ENCODE peak calls at places on chromosomes 11 and 22, in five cellular contexts. One of them, this sample, is unnamed.

GRCh38 chr11:125082611-125083311 is 19.7 kb downstream of the SLC37A2 start:
- DNase-seq in fibroblast of mammary gland: peak; percentile 70
- DNase-seq in body of pancreas: no peak
- DNase-seq in astrocyte: peak; percentile 78
- DNase-seq in PC-9: peak; percentile 83
- DNase-seq in this sample: peak; percentile 98

GRCh38 chr11:75562836-75563484 is 907 bp downstream of the SERPINH1 start:
- DNase-seq in astrocyte: peak; percentile 62
- DNase-seq in fibroblast of mammary gland: peak; percentile 64
- DNase-seq in PC-9: peak; percentile 39
- DNase-seq in body of pancreas: peak; percentile 26
- DNase-seq in this sample: peak; percentile 78

GRCh38 chr11:11211186-11211585 is 141.9 kb downstream of the CSNK2A3 start:
- DNase-seq in fibroblast of mammary gland: peak; percentile 7
- DNase-seq in PC-9: no peak
- DNase-seq in body of pancreas: no peak
- DNase-seq in astrocyte: no peak
- DNase-seq in this sample: no peak

GRCh38 chr11:86676533-86677154 is 4.2 kb upstream of the ME3 start:
- DNase-seq in fibroblast of mammary gland: no peak
- DNase-seq in PC-9: no peak
- DNase-seq in body of pancreas: no peak
- DNase-seq in astrocyte: no peak
- DNase-seq in this sample: no peak

GRCh38 chr11:16778286-16778685 is 39.8 kb downstream of the C11orf58 start:
- DNase-seq in astrocyte: no peak
- DNase-seq in body of pancreas: no peak
- DNase-seq in fibroblast of mammary gland: no peak
- DNase-seq in PC-9: no peak
- DNase-seq in this sample: no peak

GRCh38 chr11:296976-297665 is 2.2 kb downstream of the IFITM5 start:
- DNase-seq in fibroblast of mammary gland: peak; percentile 39
- DNase-seq in body of pancreas: peak; percentile 37
- DNase-seq in PC-9: no peak
- DNase-seq in astrocyte: no peak
- DNase-seq in this sample: no peak

GRCh38 chr11:8219257-8220021 is 44.2 kb downstream of the LMO1 start:
- DNase-seq in PC-9: peak; percentile 40
- DNase-seq in body of pancreas: peak; percentile 75
- DNase-seq in astrocyte: peak; percentile 36
- DNase-seq in fibroblast of mammary gland: peak; percentile 61
- DNase-seq in this sample: peak; percentile 69

GRCh38 chr22:47691152-47691895 is 928.9 kb downstream of the TBC1D22A start:
- DNase-seq in PC-9: no peak
- DNase-seq in body of pancreas: no peak
- DNase-seq in fibroblast of mammary gland: no peak
- DNase-seq in astrocyte: no peak
- DNase-seq in this sample: no peak

GRCh38 chr11:110463153-110463552 is 33.4 kb downstream of the FDX1 start:
- DNase-seq in fibroblast of mammary gland: peak; percentile 64
- DNase-seq in PC-9: peak; percentile 12
- DNase-seq in body of pancreas: no peak
- DNase-seq in astrocyte: peak; percentile 39
- DNase-seq in this sample: peak; percentile 38

GRCh38 chr11:1988667-1989317 is 8.8 kb downstream of the H19 start:
- DNase-seq in fibroblast of mammary gland: no peak
- DNase-seq in body of pancreas: peak; percentile 7
- DNase-seq in astrocyte: no peak
- DNase-seq in PC-9: peak; percentile 32
- DNase-seq in this sample: no peak

GRCh38 chr11:27858901-27859300 is 158.6 kb upstream of the BDNF start:
- DNase-seq in PC-9: no peak
- DNase-seq in fibroblast of mammary gland: no peak
- DNase-seq in astrocyte: peak; percentile 8
- DNase-seq in body of pancreas: no peak
- DNase-seq in this sample: no peak

GRCh38 chr11:68266936-68267880 is 4.6 kb downstream of the C11orf24 start:
- DNase-seq in fibroblast of mammary gland: no peak
- DNase-seq in body of pancreas: no peak
- DNase-seq in PC-9: no peak
- DNase-seq in astrocyte: no peak
- DNase-seq in this sample: no peak

GRCh38 chr11:68270334-68271022 is 1.3 kb downstream of the C11orf24 start:
- DNase-seq in astrocyte: no peak
- DNase-seq in body of pancreas: no peak
- DNase-seq in fibroblast of mammary gland: no peak
- DNase-seq in PC-9: no peak
- DNase-seq in this sample: no peak

GRCh38 chr11:68271023-68271780 is 571 bp downstream of the C11orf24 start:
- DNase-seq in astrocyte: peak; percentile 77
- DNase-seq in PC-9: peak; percentile 65
- DNase-seq in body of pancreas: peak; percentile 73
- DNase-seq in fibroblast of mammary gland: peak; percentile 74
- DNase-seq in this sample: peak; percentile 88

GRCh38 chr11:68267881-68268240 is 3.9 kb downstream of the C11orf24 start:
- DNase-seq in fibroblast of mammary gland: no peak
- DNase-seq in astrocyte: no peak
- DNase-seq in body of pancreas: no peak
- DNase-seq in PC-9: no peak
- DNase-seq in this sample: no peak

GRCh38 chr11:68269414-68270081 is 2.2 kb downstream of the C11orf24 start:
- DNase-seq in PC-9: no peak
- DNase-seq in fibroblast of mammary gland: peak; percentile 84
- DNase-seq in astrocyte: peak; percentile 93
- DNase-seq in body of pancreas: no peak
- DNase-seq in this sample: peak; percentile 81
- H3K4me3 ChIP-seq in PC-9: no peak overlapping the region
- H3K4me3 ChIP-seq in fibroblast of mammary gland: peak overlapping the region; percentile 6
- H3K4me3 ChIP-seq in astrocyte: peak overlapping the region; percentile 93
- H3K4me3 ChIP-seq in body of pancreas: no peak overlapping the region
- H3K4me3 ChIP-seq in this sample: peak overlapping the region; percentile 90

DNA sequence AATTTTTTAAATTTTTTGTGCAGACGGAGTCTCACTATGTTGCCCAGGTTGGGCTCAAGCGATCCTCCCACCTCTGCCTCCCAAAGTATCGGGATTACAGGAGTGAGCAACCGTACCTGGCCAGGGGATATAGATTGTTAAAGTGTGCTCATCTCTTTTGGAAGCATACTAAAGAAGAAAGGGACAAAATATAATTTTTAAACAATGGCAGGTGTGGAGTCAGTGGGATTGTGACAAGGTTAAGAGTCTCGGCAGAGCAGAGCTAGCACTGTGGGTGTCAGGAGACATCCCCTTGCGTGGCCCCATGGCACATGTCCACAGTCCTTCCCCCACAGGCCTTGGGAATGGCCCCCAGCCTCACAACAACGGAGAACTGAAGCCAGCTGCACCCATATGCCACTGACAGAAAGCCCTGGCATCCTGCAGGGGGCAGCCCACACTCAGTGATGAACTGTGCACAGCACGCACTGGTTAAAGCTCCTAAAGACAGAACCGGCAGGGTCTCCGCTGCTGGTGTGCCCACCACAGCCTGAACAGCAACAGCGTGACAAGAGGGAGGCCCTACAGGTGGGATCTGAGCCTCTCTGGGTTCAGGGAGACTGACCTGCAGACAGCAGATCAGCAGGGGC is 29.9 kb downstream of the SERPIND1 start:
- DNase-seq in astrocyte: no peak
- DNase-seq in fibroblast of mammary gland: peak; percentile 41
- DNase-seq in PC-9: peak; percentile 34
- DNase-seq in body of pancreas: peak; percentile 38
- DNase-seq in this sample: peak; percentile 75
- TF ChIP-seq CTCF in astrocyte: peak; percentile 42
- TF ChIP-seq CTCF in fibroblast of mammary gland: peak; percentile 51
- TF ChIP-seq CTCF in PC-9: peak; percentile 67
- TF ChIP-seq CTCF in body of pancreas: peak; percentile 9
- TF ChIP-seq CTCF in this sample: peak; percentile 62

DNA sequence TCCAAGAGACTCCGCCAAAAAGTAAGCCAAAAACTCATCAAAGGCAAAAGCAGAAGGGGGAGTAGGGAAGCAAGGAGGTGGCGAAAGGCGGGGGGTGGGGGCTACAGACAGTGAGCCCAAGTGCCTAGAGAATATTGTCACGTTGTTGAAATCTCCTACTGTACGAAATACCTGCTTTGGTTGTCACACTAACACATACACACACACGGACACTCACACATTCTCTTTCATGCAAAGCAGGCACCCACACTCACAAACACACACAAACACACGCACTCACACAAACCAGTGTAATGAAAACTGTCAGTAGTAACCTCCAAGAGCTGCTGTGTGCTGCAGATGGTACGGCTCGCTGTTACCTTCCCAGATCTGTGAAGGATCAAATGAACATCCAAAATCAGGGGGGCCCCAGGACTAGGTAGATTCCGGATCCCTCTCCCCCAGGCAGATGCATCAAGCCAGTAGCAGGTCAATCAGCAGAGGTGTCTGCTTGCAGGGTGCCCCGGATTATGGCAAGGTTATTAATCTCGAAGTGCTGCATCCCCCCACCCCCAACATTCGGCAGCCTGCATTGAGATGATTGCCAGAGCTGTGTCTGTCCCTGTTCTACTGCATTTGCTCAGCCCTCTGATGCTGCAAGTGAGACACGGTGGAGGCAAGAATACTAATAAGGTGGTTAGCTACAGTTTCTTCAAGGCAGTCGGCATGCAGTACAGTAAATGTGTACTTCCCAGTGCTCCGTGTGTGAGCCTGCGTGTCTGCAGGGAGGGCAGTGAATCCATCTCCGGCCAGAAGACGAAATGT is at the start of gene LRRC4C:
- DNase-seq in astrocyte: peak; percentile 14
- DNase-seq in fibroblast of mammary gland: no peak
- DNase-seq in PC-9: no peak
- DNase-seq in body of pancreas: no peak
- DNase-seq in this sample: no peak
- H3K4me3 ChIP-seq in astrocyte: peak within 1 kb of the TSS; percentile 37
- H3K4me3 ChIP-seq in fibroblast of mammary gland: no peak within 1 kb of the TSS
- H3K4me3 ChIP-seq in PC-9: no peak within 1 kb of the TSS
- H3K4me3 ChIP-seq in body of pancreas: no peak within 1 kb of the TSS
- H3K4me3 ChIP-seq in this sample: no peak within 1 kb of the TSS

GRCh38 chr11:73194034-73194507 is 24.0 kb upstream of the P2RY2 start:
- DNase-seq in astrocyte: no peak
- DNase-seq in PC-9: no peak
- DNase-seq in fibroblast of mammary gland: no peak
- DNase-seq in body of pancreas: no peak
- DNase-seq in this sample: no peak
- TF ChIP-seq CTCF in astrocyte: no peak
- TF ChIP-seq CTCF in PC-9: no peak
- TF ChIP-seq CTCF in fibroblast of mammary gland: no peak
- TF ChIP-seq CTCF in body of pancreas: no peak
- TF ChIP-seq CTCF in this sample: no peak

GRCh38 chr11:66106786-66107599 is 36.9 kb downstream of the PACS1 start:
- DNase-seq in PC-9: no peak
- DNase-seq in fibroblast of mammary gland: peak; percentile 46
- DNase-seq in astrocyte: peak; percentile 29
- DNase-seq in body of pancreas: no peak
- DNase-seq in this sample: no peak

GRCh38 chr11:66104057-66104638 is 34.1 kb downstream of the PACS1 start:
- DNase-seq in astrocyte: no peak
- DNase-seq in PC-9: no peak
- DNase-seq in body of pancreas: no peak
- DNase-seq in fibroblast of mammary gland: no peak
- DNase-seq in this sample: no peak

GRCh38 chr11:66100272-66101037 is 30.4 kb downstream of the PACS1 start:
- DNase-seq in PC-9: no peak
- DNase-seq in body of pancreas: peak; percentile 94
- DNase-seq in astrocyte: peak; percentile 36
- DNase-seq in fibroblast of mammary gland: peak; percentile 54
- DNase-seq in this sample: no peak

GRCh38 chr11:66101055-66101454 is 31.0 kb downstream of the PACS1 start:
- DNase-seq in astrocyte: no peak
- DNase-seq in PC-9: no peak
- DNase-seq in fibroblast of mammary gland: no peak
- DNase-seq in body of pancreas: no peak
- DNase-seq in this sample: no peak
- H3K4me3 ChIP-seq in astrocyte: no peak overlapping the region
- H3K4me3 ChIP-seq in PC-9: no peak overlapping the region
- H3K4me3 ChIP-seq in fibroblast of mammary gland: no peak overlapping the region
- H3K4me3 ChIP-seq in body of pancreas: no peak overlapping the region
- H3K4me3 ChIP-seq in this sample: no peak overlapping the region

GRCh38 chr11:120547301-120547700 is 35.8 kb downstream of the GRIK4 start:
- DNase-seq in astrocyte: peak; percentile 32
- DNase-seq in body of pancreas: peak; percentile 45
- DNase-seq in fibroblast of mammary gland: peak; percentile 15
- DNase-seq in PC-9: no peak
- DNase-seq in this sample: no peak

GRCh38 chr11:120546312-120547205 is 35.0 kb downstream of the GRIK4 start:
- DNase-seq in astrocyte: peak; percentile 97
- DNase-seq in body of pancreas: peak; percentile 60
- DNase-seq in fibroblast of mammary gland: peak; percentile 95
- DNase-seq in PC-9: peak; percentile 86
- DNase-seq in this sample: peak; percentile 93

GRCh38 chr11:120548682-120549209 is 37.2 kb downstream of the GRIK4 start:
- DNase-seq in fibroblast of mammary gland: no peak
- DNase-seq in body of pancreas: no peak
- DNase-seq in PC-9: no peak
- DNase-seq in astrocyte: no peak
- DNase-seq in this sample: no peak

GRCh38 chr11:120549346-120549745 is 37.8 kb downstream of the GRIK4 start:
- DNase-seq in astrocyte: no peak
- DNase-seq in fibroblast of mammary gland: no peak
- DNase-seq in PC-9: no peak
- DNase-seq in body of pancreas: no peak
- DNase-seq in this sample: no peak

GRCh38 chr11:120547871-120548681 is 36.5 kb downstream of the GRIK4 start:
- DNase-seq in fibroblast of mammary gland: peak; percentile 94
- DNase-seq in astrocyte: peak; percentile 96
- DNase-seq in body of pancreas: peak; percentile 98
- DNase-seq in PC-9: peak; percentile 92
- DNase-seq in this sample: peak; percentile 98
- TF ChIP-seq CTCF in fibroblast of mammary gland: peak; percentile 15
- TF ChIP-seq CTCF in astrocyte: no peak
- TF ChIP-seq CTCF in body of pancreas: no peak
- TF ChIP-seq CTCF in PC-9: no peak
- TF ChIP-seq CTCF in this sample: no peak

DNA sequence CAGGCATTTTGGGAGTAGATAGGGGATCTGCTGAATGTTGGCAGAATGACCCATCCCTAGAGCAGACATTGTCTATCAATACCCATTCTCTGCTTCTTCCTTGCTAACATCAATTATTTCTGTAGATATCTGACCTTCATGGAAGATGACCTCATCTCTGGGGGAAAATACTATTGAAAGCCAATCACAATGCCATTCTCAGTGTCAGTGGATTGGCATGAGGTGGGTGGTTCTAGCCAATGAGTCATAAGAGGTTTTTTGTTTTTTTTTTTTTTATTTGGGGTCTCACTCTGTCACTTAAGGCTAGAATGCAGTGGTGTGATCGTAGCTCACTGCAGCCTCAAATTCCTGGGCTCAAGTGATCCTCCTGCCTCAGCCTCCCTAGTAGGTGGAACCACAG is 42.5 kb downstream of the SNX19 start:
- DNase-seq in body of pancreas: no peak
- DNase-seq in astrocyte: peak; percentile 59
- DNase-seq in fibroblast of mammary gland: peak; percentile 83
- DNase-seq in PC-9: no peak
- DNase-seq in this sample: peak; percentile 86
- H3K4me3 ChIP-seq in body of pancreas: no peak overlapping the region
- H3K4me3 ChIP-seq in astrocyte: no peak overlapping the region
- H3K4me3 ChIP-seq in fibroblast of mammary gland: no peak overlapping the region
- H3K4me3 ChIP-seq in PC-9: no peak overlapping the region
- H3K4me3 ChIP-seq in this sample: no peak overlapping the region